ENCODE peak calls at places on chromosome 21, in four cellular contexts. One of them, this sample, is unnamed.

GRCh38 chr21:34669149-34669879 is 520 bp downstream of the CLIC6 start:
- DNase-seq in HepG2: no peak
- DNase-seq in fibroblast of villous mesenchyme: no peak
- DNase-seq in gastrocnemius medialis: no peak
- DNase-seq in this sample: peak

GRCh38 chr21:8989261-8989882 is 1532.0 kb upstream of the TPTE start:
- DNase-seq in HepG2: peak
- DNase-seq in fibroblast of villous mesenchyme: peak
- DNase-seq in gastrocnemius medialis: no peak
- DNase-seq in this sample: peak

GRCh38 chr21:44286086-44286715 is 525 bp downstream of the AIRE start:
- DNase-seq in HepG2: no peak
- DNase-seq in fibroblast of villous mesenchyme: no peak
- DNase-seq in gastrocnemius medialis: no peak
- DNase-seq in this sample: no peak

GRCh38 chr21:33244781-33245105 is 15.0 kb downstream of the IFNAR2 start:
- DNase-seq in HepG2: no peak
- DNase-seq in fibroblast of villous mesenchyme: no peak
- DNase-seq in gastrocnemius medialis: no peak
- DNase-seq in this sample: no peak

GRCh38 chr21:25329227-25329626 is 278.1 kb downstream of the MRPL39 start:
- DNase-seq in HepG2: no peak
- DNase-seq in fibroblast of villous mesenchyme: peak
- DNase-seq in gastrocnemius medialis: no peak
- DNase-seq in this sample: no peak

GRCh38 chr21:31665397-31665796 is 5.9 kb downstream of the SOD1 start:
- DNase-seq in HepG2: peak
- DNase-seq in fibroblast of villous mesenchyme: no peak
- DNase-seq in gastrocnemius medialis: no peak
- DNase-seq in this sample: no peak

GRCh38 chr21:33230518-33231324 is 983 bp downstream of the IFNAR2 start:
- DNase-seq in HepG2: peak
- DNase-seq in fibroblast of villous mesenchyme: peak
- DNase-seq in gastrocnemius medialis: no peak
- DNase-seq in this sample: peak

GRCh38 chr21:31351438-31351837 is 7.4 kb upstream of the TIAM1 start:
- DNase-seq in HepG2: no peak
- DNase-seq in fibroblast of villous mesenchyme: no peak
- DNase-seq in gastrocnemius medialis: no peak
- DNase-seq in this sample: no peak

GRCh38 chr21:34890724-34891609 is 158.1 kb downstream of the RUNX1 start:
- DNase-seq in HepG2: no peak
- DNase-seq in fibroblast of villous mesenchyme: peak
- DNase-seq in gastrocnemius medialis: peak
- DNase-seq in this sample: peak

GRCh38 chr21:34579411-34579810 is 35.5 kb downstream of the RCAN1 start:
- DNase-seq in HepG2: no peak
- DNase-seq in fibroblast of villous mesenchyme: peak
- DNase-seq in gastrocnemius medialis: no peak
- DNase-seq in this sample: no peak

GRCh38 chr21:25385912-25386474 is 221.3 kb downstream of the MRPL39 start:
- DNase-seq in HepG2: peak
- DNase-seq in fibroblast of villous mesenchyme: peak
- DNase-seq in gastrocnemius medialis: no peak
- DNase-seq in this sample: peak

GRCh38 chr21:32387151-32387550 is 5.7 kb downstream of the URB1 start:
- DNase-seq in HepG2: no peak
- DNase-seq in fibroblast of villous mesenchyme: no peak
- DNase-seq in gastrocnemius medialis: no peak
- DNase-seq in this sample: no peak

GRCh38 chr21:34722684-34723300 is 54.0 kb downstream of the CLIC6 start:
- DNase-seq in HepG2: no peak
- DNase-seq in fibroblast of villous mesenchyme: no peak
- DNase-seq in gastrocnemius medialis: no peak
- DNase-seq in this sample: peak

GRCh38 chr21:35525443-35525842 is 476.3 kb upstream of the RUNX1 start:
- DNase-seq in HepG2: no peak
- DNase-seq in fibroblast of villous mesenchyme: no peak
- DNase-seq in gastrocnemius medialis: no peak
- DNase-seq in this sample: no peak

GRCh38 chr21:44052071-44052829 is 40.1 kb downstream of the TRAPPC10 start:
- DNase-seq in HepG2: no peak
- DNase-seq in fibroblast of villous mesenchyme: peak
- DNase-seq in gastrocnemius medialis: no peak
- DNase-seq in this sample: no peak

GRCh38 chr21:35615325-35615724 is 445.0 kb downstream of the SETD4 start:
- DNase-seq in HepG2: no peak
- DNase-seq in fibroblast of villous mesenchyme: no peak
- DNase-seq in gastrocnemius medialis: no peak
- DNase-seq in this sample: no peak

GRCh38 chr21:35294231-35294898 is 245.3 kb upstream of the RUNX1 start:
- DNase-seq in HepG2: no peak
- DNase-seq in fibroblast of villous mesenchyme: no peak
- DNase-seq in gastrocnemius medialis: no peak
- DNase-seq in this sample: peak

GRCh38 chr21:33998402-33998801 is 75.0 kb upstream of the MRPS6 start:
- DNase-seq in HepG2: no peak
- DNase-seq in fibroblast of villous mesenchyme: no peak
- DNase-seq in gastrocnemius medialis: no peak
- DNase-seq in this sample: no peak

GRCh38 chr21:34582506-34583150 is 32.3 kb downstream of the RCAN1 start:
- DNase-seq in HepG2: peak
- DNase-seq in fibroblast of villous mesenchyme: peak
- DNase-seq in gastrocnemius medialis: no peak
- DNase-seq in this sample: peak

GRCh38 chr21:18899261-18899660 is 495.7 kb upstream of the TMPRSS15 start:
- DNase-seq in HepG2: no peak
- DNase-seq in fibroblast of villous mesenchyme: no peak
- DNase-seq in gastrocnemius medialis: no peak
- DNase-seq in this sample: no peak

GRCh38 chr21:35390013-35390776 is 341.1 kb upstream of the RUNX1 start:
- DNase-seq in HepG2: no peak
- DNase-seq in fibroblast of villous mesenchyme: peak
- DNase-seq in gastrocnemius medialis: no peak
- DNase-seq in this sample: no peak

GRCh38 chr21:25657140-25657539 is 18.1 kb downstream of the JAM2 start:
- DNase-seq in HepG2: no peak
- DNase-seq in fibroblast of villous mesenchyme: no peak
- DNase-seq in gastrocnemius medialis: no peak
- DNase-seq in this sample: no peak

GRCh38 chr21:30497065-30497464 is at the start of gene KRTAP19-4:
- DNase-seq in HepG2: no peak
- DNase-seq in fibroblast of villous mesenchyme: no peak
- DNase-seq in gastrocnemius medialis: no peak
- DNase-seq in this sample: no peak

GRCh38 chr21:15444118-15444960 is 285.4 kb upstream of the USP25 start:
- DNase-seq in HepG2: peak
- DNase-seq in fibroblast of villous mesenchyme: peak
- DNase-seq in gastrocnemius medialis: peak
- DNase-seq in this sample: peak

GRCh38 chr21:33947451-33948095 is 32.0 kb upstream of the ATP5PO start:
- DNase-seq in HepG2: peak
- DNase-seq in fibroblast of villous mesenchyme: peak
- DNase-seq in gastrocnemius medialis: peak
- DNase-seq in this sample: peak

GRCh38 chr21:14877581-14878228 is 187.1 kb downstream of the NRIP1 start:
- DNase-seq in HepG2: peak
- DNase-seq in fibroblast of villous mesenchyme: peak
- DNase-seq in gastrocnemius medialis: no peak
- DNase-seq in this sample: no peak

GRCh38 chr21:25457411-25457810 is 149.9 kb downstream of the MRPL39 start:
- DNase-seq in HepG2: no peak
- DNase-seq in fibroblast of villous mesenchyme: peak
- DNase-seq in gastrocnemius medialis: no peak
- DNase-seq in this sample: no peak

GRCh38 chr21:33537212-33537611 is 4.7 kb downstream of the GART start:
- DNase-seq in HepG2: no peak
- DNase-seq in fibroblast of villous mesenchyme: no peak
- DNase-seq in gastrocnemius medialis: no peak
- DNase-seq in this sample: no peak

GRCh38 chr21:33403786-33404571 is 766 bp downstream of the IFNGR2 start:
- DNase-seq in HepG2: peak
- DNase-seq in fibroblast of villous mesenchyme: peak
- DNase-seq in gastrocnemius medialis: no peak
- DNase-seq in this sample: peak

GRCh38 chr21:38743772-38744529 is 61.8 kb upstream of the ETS2 start:
- DNase-seq in HepG2: no peak
- DNase-seq in fibroblast of villous mesenchyme: peak
- DNase-seq in gastrocnemius medialis: no peak
- DNase-seq in this sample: no peak
- H3K4me3 ChIP-seq in HepG2: no peak
- H3K4me3 ChIP-seq in fibroblast of villous mesenchyme: no peak
- H3K4me3 ChIP-seq in gastrocnemius medialis: no peak
- H3K4me3 ChIP-seq in this sample: no peak

GRCh38 chr21:29077651-29078090 is 4.2 kb upstream of the CCT8 start:
- DNase-seq in HepG2: no peak
- DNase-seq in fibroblast of villous mesenchyme: peak
- DNase-seq in gastrocnemius medialis: no peak
- DNase-seq in this sample: no peak
- H3K4me3 ChIP-seq in HepG2: no peak
- H3K4me3 ChIP-seq in fibroblast of villous mesenchyme: peak
- H3K4me3 ChIP-seq in gastrocnemius medialis: peak
- H3K4me3 ChIP-seq in this sample: peak

DNA sequence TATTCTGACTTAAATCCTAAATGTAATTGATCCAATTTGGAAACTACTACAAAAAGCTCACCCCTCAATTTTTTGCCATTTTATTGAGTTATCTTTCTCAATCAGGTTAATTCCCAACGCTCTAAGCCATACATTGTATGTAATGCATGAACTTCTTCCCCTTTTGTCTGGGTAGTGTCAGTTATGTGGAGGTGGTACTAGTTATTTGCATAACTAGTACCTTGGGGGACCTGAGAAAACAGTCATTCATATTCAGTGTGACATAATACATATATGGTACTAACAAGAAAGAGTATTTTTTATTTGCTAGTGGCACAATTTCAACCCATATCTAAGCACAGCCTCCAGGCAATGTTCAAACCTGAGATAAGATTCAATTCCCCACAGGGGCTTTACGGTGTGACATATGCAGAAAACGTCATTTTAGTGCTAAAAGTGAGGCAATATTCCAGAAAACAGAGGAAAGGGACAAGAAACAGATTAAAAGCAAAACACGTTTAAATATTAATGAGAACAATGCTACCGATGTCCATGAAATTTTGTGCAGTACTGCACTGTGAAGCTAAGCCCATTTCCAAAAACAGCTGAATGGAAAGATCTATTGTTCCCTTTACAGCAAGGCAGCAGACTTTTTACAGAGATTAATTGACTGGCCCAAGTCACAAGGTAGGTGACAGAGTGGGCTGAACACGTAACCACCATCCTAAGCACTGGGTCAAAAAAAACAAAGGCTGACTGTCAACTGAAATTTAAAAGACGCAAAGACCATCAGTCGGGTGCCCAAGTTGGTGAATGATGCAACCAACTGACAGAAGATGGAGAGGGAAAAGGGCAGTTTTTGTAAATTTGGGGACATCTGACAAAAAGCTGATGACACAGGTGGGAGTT is 1.4 kb downstream of the HLCS start:
- DNase-seq in HepG2: no peak
- DNase-seq in fibroblast of villous mesenchyme: no peak
- DNase-seq in gastrocnemius medialis: no peak
- DNase-seq in this sample: no peak
- H3K4me3 ChIP-seq in HepG2: peak
- H3K4me3 ChIP-seq in fibroblast of villous mesenchyme: peak
- H3K4me3 ChIP-seq in gastrocnemius medialis: peak
- H3K4me3 ChIP-seq in this sample: no peak

DNA sequence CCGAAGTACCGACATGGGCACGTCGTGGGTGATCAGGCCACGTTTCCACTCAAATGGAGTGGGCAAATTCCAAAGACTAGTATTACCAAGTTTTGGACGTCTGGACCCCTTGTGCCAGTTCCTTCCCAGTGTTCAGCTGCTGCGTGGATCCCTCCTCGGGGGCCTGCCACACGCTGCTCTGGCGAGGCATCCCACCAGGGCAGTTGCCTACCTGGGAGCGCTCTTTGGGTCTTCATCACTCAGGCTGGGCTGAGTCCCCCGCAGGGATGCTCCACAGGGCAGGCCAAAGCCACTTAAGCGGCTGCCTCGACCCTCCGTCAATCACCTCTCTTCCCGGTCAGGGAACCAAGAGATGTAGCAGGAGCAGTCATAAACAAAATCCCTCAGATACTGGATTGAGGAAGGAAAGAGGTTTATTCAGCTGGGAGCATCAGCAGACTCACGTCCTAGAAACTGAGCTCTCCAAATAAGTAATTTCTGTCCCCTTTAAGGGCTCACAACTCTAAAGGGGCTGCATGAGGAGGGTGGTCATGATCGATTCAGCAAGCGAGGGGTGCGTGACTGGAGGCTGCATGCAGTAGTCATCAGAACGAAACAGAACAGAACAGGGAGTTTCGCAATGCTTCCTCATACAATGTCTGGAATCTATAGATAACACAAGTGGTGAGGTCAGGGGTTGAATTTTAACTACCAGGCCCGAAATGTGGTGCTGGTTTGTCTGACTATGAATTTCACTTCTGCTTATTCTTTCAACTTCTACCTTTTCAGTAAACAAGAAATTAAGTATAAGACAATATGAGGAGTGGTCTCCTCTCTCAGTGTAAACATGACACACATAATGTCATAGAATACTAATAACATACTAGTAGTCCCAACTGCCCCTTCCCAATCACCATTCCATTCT is 998.6 kb upstream of the NCAM2 start:
- DNase-seq in HepG2: no peak
- DNase-seq in fibroblast of villous mesenchyme: no peak
- DNase-seq in gastrocnemius medialis: no peak
- DNase-seq in this sample: no peak
- H3K4me3 ChIP-seq in HepG2: no peak
- H3K4me3 ChIP-seq in fibroblast of villous mesenchyme: no peak
- H3K4me3 ChIP-seq in gastrocnemius medialis: no peak
- H3K4me3 ChIP-seq in this sample: no peak

GRCh38 chr21:39022901-39023693 is 160.2 kb downstream of the PSMG1 start:
- DNase-seq in HepG2: peak
- DNase-seq in fibroblast of villous mesenchyme: peak
- DNase-seq in gastrocnemius medialis: no peak
- DNase-seq in this sample: peak
- H3K4me3 ChIP-seq in HepG2: no peak
- H3K4me3 ChIP-seq in fibroblast of villous mesenchyme: no peak
- H3K4me3 ChIP-seq in gastrocnemius medialis: no peak
- H3K4me3 ChIP-seq in this sample: no peak

DNA sequence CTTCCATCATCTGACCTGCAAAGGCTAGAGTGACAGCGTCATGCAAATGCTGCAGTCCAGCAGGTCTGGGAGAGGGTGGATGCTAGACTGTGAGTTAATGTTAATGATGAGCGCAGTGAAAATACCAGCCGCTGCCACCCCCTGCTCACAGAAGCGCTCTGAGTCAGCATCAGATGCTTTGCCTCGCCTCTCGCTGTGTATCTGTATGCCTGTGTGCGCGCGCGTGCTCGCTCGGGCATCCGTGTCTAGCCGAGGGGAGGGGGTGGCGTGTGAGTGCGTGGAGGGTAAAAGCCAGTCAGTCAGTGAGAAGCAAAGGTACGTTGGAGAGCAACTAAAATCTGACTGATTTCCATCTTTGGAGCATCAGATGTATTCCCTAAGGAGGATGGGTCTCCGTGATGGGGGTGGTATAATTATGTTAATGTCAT is 858.7 kb downstream of the USP25 start:
- DNase-seq in HepG2: no peak
- DNase-seq in fibroblast of villous mesenchyme: peak
- DNase-seq in gastrocnemius medialis: peak
- DNase-seq in this sample: peak
- H3K4me3 ChIP-seq in HepG2: no peak
- H3K4me3 ChIP-seq in fibroblast of villous mesenchyme: peak
- H3K4me3 ChIP-seq in gastrocnemius medialis: peak
- H3K4me3 ChIP-seq in this sample: peak

GRCh38 chr21:41509206-41509496 is 1.2 kb upstream of the TMPRSS2 start:
- DNase-seq in HepG2: no peak
- DNase-seq in fibroblast of villous mesenchyme: no peak
- DNase-seq in gastrocnemius medialis: no peak
- DNase-seq in this sample: no peak
- H3K4me3 ChIP-seq in HepG2: no peak
- H3K4me3 ChIP-seq in fibroblast of villous mesenchyme: no peak
- H3K4me3 ChIP-seq in gastrocnemius medialis: no peak
- H3K4me3 ChIP-seq in this sample: no peak